ENCODE peak calls at places on chromosomes 7 and 10, in ten cellular contexts. One of them, this sample, is unnamed.

GRCh38 chr10:132368881-132369635 is 27.9 kb upstream of the PWWP2B start:
- DNase-seq in endodermal cell: no peak
- DNase-seq in left ventricle myocardium inferior: no peak
- DNase-seq in BE2C: no peak
- DNase-seq in astrocyte: peak; percentile 38
- DNase-seq in heart right ventricle: no peak
- DNase-seq in colonic mucosa: no peak
- DNase-seq in right lobe of liver: no peak
- DNase-seq in fibroblast of lung: peak; percentile 50
- DNase-seq in adrenal gland: no peak
- DNase-seq in this sample: no peak

GRCh38 chr10:88522715-88523114 is 60.4 kb downstream of the RNLS start:
- DNase-seq in endodermal cell: no peak
- DNase-seq in left ventricle myocardium inferior: no peak
- DNase-seq in BE2C: no peak
- DNase-seq in astrocyte: no peak
- DNase-seq in heart right ventricle: no peak
- DNase-seq in colonic mucosa: no peak
- DNase-seq in right lobe of liver: no peak
- DNase-seq in fibroblast of lung: no peak
- DNase-seq in adrenal gland: no peak
- DNase-seq in this sample: no peak

GRCh38 chr10:128569546-128569945 is 443.3 kb upstream of the MKI67 start:
- DNase-seq in endodermal cell: no peak
- DNase-seq in left ventricle myocardium inferior: no peak
- DNase-seq in BE2C: no peak
- DNase-seq in astrocyte: no peak
- DNase-seq in heart right ventricle: no peak
- DNase-seq in colonic mucosa: no peak
- DNase-seq in right lobe of liver: no peak
- DNase-seq in fibroblast of lung: no peak
- DNase-seq in adrenal gland: no peak
- DNase-seq in this sample: no peak

GRCh38 chr10:132865851-132866600 is 76.3 kb downstream of the CFAP46 start:
- DNase-seq in endodermal cell: peak; percentile 38
- DNase-seq in left ventricle myocardium inferior: peak; percentile 7
- DNase-seq in BE2C: no peak
- DNase-seq in astrocyte: no peak
- DNase-seq in heart right ventricle: no peak
- DNase-seq in colonic mucosa: no peak
- DNase-seq in right lobe of liver: peak; percentile 4
- DNase-seq in fibroblast of lung: no peak
- DNase-seq in adrenal gland: peak; percentile 12
- DNase-seq in this sample: no peak

GRCh38 chr7:89023902-89024301 is 228.4 kb upstream of the TEX47 start:
- DNase-seq in endodermal cell: no peak
- DNase-seq in left ventricle myocardium inferior: no peak
- DNase-seq in BE2C: no peak
- DNase-seq in astrocyte: peak; percentile 8
- DNase-seq in heart right ventricle: no peak
- DNase-seq in colonic mucosa: no peak
- DNase-seq in right lobe of liver: no peak
- DNase-seq in fibroblast of lung: peak; percentile 18
- DNase-seq in adrenal gland: no peak
- DNase-seq in this sample: no peak

GRCh38 chr10:95810198-95810976 is 54.4 kb downstream of the ENTPD1 start:
- DNase-seq in endodermal cell: no peak
- DNase-seq in left ventricle myocardium inferior: no peak
- DNase-seq in BE2C: no peak
- DNase-seq in astrocyte: no peak
- DNase-seq in heart right ventricle: no peak
- DNase-seq in colonic mucosa: no peak
- DNase-seq in right lobe of liver: no peak
- DNase-seq in fibroblast of lung: no peak
- DNase-seq in adrenal gland: no peak
- DNase-seq in this sample: no peak

GRCh38 chr10:53209941-53210611 is 437.5 kb upstream of the MBL2 start:
- DNase-seq in endodermal cell: peak; percentile 55
- DNase-seq in left ventricle myocardium inferior: no peak
- DNase-seq in BE2C: no peak
- DNase-seq in astrocyte: peak; percentile 0
- DNase-seq in heart right ventricle: no peak
- DNase-seq in colonic mucosa: no peak
- DNase-seq in right lobe of liver: no peak
- DNase-seq in fibroblast of lung: peak; percentile 3
- DNase-seq in adrenal gland: no peak
- DNase-seq in this sample: no peak

GRCh38 chr7:19143930-19144574 is 1.2 kb downstream of the FERD3L start:
- DNase-seq in endodermal cell: peak; percentile 82
- DNase-seq in left ventricle myocardium inferior: no peak
- DNase-seq in BE2C: no peak
- DNase-seq in astrocyte: no peak
- DNase-seq in heart right ventricle: no peak
- DNase-seq in colonic mucosa: no peak
- DNase-seq in right lobe of liver: no peak
- DNase-seq in fibroblast of lung: no peak
- DNase-seq in adrenal gland: no peak
- DNase-seq in this sample: no peak

GRCh38 chr10:113475381-113475807 is 77.5 kb upstream of the HABP2 start:
- DNase-seq in endodermal cell: no peak
- DNase-seq in left ventricle myocardium inferior: no peak
- DNase-seq in BE2C: no peak
- DNase-seq in astrocyte: peak; percentile 89
- DNase-seq in heart right ventricle: no peak
- DNase-seq in colonic mucosa: no peak
- DNase-seq in right lobe of liver: no peak
- DNase-seq in fibroblast of lung: peak; percentile 91
- DNase-seq in adrenal gland: no peak
- DNase-seq in this sample: no peak

GRCh38 chr7:130903358-130903974 is 169.5 kb upstream of the KLF14 start:
- DNase-seq in endodermal cell: no peak
- DNase-seq in left ventricle myocardium inferior: no peak
- DNase-seq in BE2C: no peak
- DNase-seq in astrocyte: peak; percentile 98
- DNase-seq in heart right ventricle: no peak
- DNase-seq in colonic mucosa: no peak
- DNase-seq in right lobe of liver: no peak
- DNase-seq in fibroblast of lung: peak; percentile 98
- DNase-seq in adrenal gland: peak; percentile 43
- DNase-seq in this sample: no peak

GRCh38 chr10:91587710-91588638 is 44.9 kb downstream of the PPP1R3C start:
- DNase-seq in endodermal cell: no peak
- DNase-seq in left ventricle myocardium inferior: no peak
- DNase-seq in BE2C: no peak
- DNase-seq in astrocyte: peak; percentile 90
- DNase-seq in heart right ventricle: peak; percentile 25
- DNase-seq in colonic mucosa: no peak
- DNase-seq in right lobe of liver: no peak
- DNase-seq in fibroblast of lung: peak; percentile 90
- DNase-seq in adrenal gland: peak; percentile 47
- DNase-seq in this sample: no peak

GRCh38 chr7:41005381-41005901 is 697.4 kb downstream of the INHBA start:
- DNase-seq in endodermal cell: no peak
- DNase-seq in left ventricle myocardium inferior: no peak
- DNase-seq in BE2C: no peak
- DNase-seq in astrocyte: peak; percentile 96
- DNase-seq in heart right ventricle: peak; percentile 29
- DNase-seq in colonic mucosa: no peak
- DNase-seq in right lobe of liver: no peak
- DNase-seq in fibroblast of lung: peak; percentile 95
- DNase-seq in adrenal gland: no peak
- DNase-seq in this sample: no peak

GRCh38 chr10:130510755-130511154 is 374.6 kb downstream of the GLRX3 start:
- DNase-seq in endodermal cell: no peak
- DNase-seq in left ventricle myocardium inferior: no peak
- DNase-seq in BE2C: no peak
- DNase-seq in astrocyte: no peak
- DNase-seq in heart right ventricle: no peak
- DNase-seq in colonic mucosa: no peak
- DNase-seq in right lobe of liver: no peak
- DNase-seq in fibroblast of lung: no peak
- DNase-seq in adrenal gland: no peak
- DNase-seq in this sample: no peak

DNA sequence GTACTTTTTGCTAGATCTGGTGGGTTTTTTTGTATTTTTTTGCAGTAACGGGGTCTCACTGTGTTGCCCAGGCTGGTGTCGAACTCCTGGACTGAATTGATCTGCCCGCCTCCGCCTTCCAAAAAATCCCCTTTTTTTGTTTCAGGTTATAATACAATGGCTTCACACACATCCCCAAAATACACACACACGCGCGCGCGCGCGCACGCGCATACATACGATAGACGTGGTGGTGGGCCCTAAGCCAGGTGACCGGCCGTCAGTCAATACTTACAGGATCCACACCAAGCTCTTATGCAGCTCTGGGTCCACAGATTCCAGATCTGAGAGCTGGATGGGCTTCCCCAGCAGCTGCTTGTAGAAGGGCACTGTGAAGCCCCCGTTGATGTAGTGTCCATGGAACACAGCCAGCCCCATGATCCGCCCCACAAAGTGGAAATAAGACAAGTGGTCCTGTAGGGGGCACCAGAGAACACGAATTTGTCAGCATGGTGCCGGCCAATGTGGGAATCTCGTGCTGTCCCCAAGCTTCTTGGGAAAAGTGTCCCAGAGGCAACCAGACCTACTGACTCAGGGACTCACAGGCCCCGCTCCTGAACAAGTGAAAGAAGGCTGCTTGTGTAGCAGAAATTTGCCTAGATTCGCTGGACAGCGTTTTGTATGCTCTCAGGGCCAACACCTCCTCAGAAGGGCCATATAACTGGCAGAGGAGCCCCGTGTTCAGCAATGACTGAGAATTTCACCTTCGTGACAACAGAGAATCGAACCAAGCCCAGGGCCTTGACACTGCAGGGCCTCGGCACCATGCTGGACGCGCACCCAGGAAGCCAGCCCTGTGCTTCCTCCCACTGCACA is 103.6 kb downstream of the SMURF1 start:
- DNase-seq in endodermal cell: peak; percentile 94
- DNase-seq in left ventricle myocardium inferior: peak; percentile 76
- DNase-seq in BE2C: peak; percentile 89
- DNase-seq in astrocyte: peak; percentile 62
- DNase-seq in heart right ventricle: peak; percentile 91
- DNase-seq in colonic mucosa: peak; percentile 92
- DNase-seq in right lobe of liver: peak; percentile 63
- DNase-seq in fibroblast of lung: peak; percentile 75
- DNase-seq in adrenal gland: peak; percentile 89
- DNase-seq in this sample: peak; percentile 75
- H3K36me3 ChIP-seq in endodermal cell: peaks cover 90% of the 10 kb centered on the region
- H3K36me3 ChIP-seq in left ventricle myocardium inferior: peaks cover 92% of the 10 kb centered on the region
- H3K36me3 ChIP-seq in BE2C: peaks cover 57% of the 10 kb centered on the region
- H3K36me3 ChIP-seq in astrocyte: peaks cover 51% of the 10 kb centered on the region
- H3K36me3 ChIP-seq in heart right ventricle: peaks cover 92% of the 10 kb centered on the region
- H3K36me3 ChIP-seq in colonic mucosa: peaks cover 29% of the 10 kb centered on the region
- H3K36me3 ChIP-seq in right lobe of liver: no peaks in the 10 kb centered on the region
- H3K36me3 ChIP-seq in fibroblast of lung: peaks cover 33% of the 10 kb centered on the region
- H3K36me3 ChIP-seq in adrenal gland: peaks cover 87% of the 10 kb centered on the region
- H3K36me3 ChIP-seq in this sample: peaks cover 83% of the 10 kb centered on the region

DNA sequence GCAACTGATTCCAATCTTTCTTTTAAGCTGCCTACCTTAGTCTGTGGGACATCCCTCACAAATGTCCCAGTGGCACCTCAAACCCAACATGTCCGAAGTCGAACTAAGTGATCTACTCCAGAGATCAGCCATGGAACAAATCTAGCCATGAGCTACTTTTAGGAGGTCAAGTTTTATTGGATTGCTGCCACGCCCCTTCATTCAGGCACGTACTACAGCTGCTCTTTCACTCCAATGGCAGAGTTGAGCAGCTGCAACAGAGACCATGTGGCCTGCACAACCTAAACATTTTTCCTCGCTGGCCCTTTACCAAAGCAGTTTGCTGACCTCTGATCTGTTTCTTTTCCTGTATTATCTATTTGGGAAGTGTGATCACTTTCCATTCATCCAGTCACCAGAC is 192.4 kb upstream of the CDCA7L start:
- DNase-seq in endodermal cell: no peak
- DNase-seq in left ventricle myocardium inferior: no peak
- DNase-seq in BE2C: no peak
- DNase-seq in astrocyte: no peak
- DNase-seq in heart right ventricle: no peak
- DNase-seq in colonic mucosa: no peak
- DNase-seq in right lobe of liver: no peak
- DNase-seq in fibroblast of lung: no peak
- DNase-seq in adrenal gland: no peak
- DNase-seq in this sample: no peak
- H3K36me3 ChIP-seq in endodermal cell: peaks cover 64% of the 10 kb centered on the region
- H3K36me3 ChIP-seq in left ventricle myocardium inferior: peaks cover 75% of the 10 kb centered on the region
- H3K36me3 ChIP-seq in BE2C: peaks cover 79% of the 10 kb centered on the region
- H3K36me3 ChIP-seq in astrocyte: no peaks in the 10 kb centered on the region
- H3K36me3 ChIP-seq in heart right ventricle: peaks cover 84% of the 10 kb centered on the region
- H3K36me3 ChIP-seq in colonic mucosa: no peaks in the 10 kb centered on the region
- H3K36me3 ChIP-seq in right lobe of liver: no peaks in the 10 kb centered on the region
- H3K36me3 ChIP-seq in fibroblast of lung: no peaks in the 10 kb centered on the region
- H3K36me3 ChIP-seq in adrenal gland: peaks cover 21% of the 10 kb centered on the region
- H3K36me3 ChIP-seq in this sample: peaks cover 57% of the 10 kb centered on the region

DNA sequence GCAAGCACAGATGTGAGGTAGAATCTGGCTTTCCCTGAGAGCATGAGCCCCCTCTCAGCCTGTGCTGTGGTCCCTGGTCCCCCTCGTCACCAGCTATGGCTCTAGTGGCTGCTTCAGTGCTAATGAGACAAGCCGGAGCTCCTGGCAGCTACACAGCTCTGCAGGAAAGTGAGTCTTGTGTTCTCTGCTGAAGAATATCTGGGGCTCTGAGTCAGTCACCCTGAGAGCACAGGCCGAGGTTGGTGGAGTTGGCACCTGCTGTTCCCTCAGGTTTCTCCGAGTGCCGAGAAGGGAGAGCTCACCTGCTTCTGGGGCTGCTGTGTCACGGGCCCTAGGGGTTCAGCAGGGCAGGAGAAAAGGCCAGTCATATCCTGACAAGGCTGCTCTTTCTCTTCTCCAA is 37.2 kb upstream of the GJD4 start:
- DNase-seq in endodermal cell: no peak
- DNase-seq in left ventricle myocardium inferior: no peak
- DNase-seq in BE2C: no peak
- DNase-seq in astrocyte: no peak
- DNase-seq in heart right ventricle: no peak
- DNase-seq in colonic mucosa: no peak
- DNase-seq in right lobe of liver: no peak
- DNase-seq in fibroblast of lung: no peak
- DNase-seq in adrenal gland: no peak
- DNase-seq in this sample: no peak
- H3K36me3 ChIP-seq in endodermal cell: peaks cover 56% of the 10 kb centered on the region
- H3K36me3 ChIP-seq in left ventricle myocardium inferior: peaks cover 40% of the 10 kb centered on the region
- H3K36me3 ChIP-seq in BE2C: no peaks in the 10 kb centered on the region
- H3K36me3 ChIP-seq in astrocyte: no peaks in the 10 kb centered on the region
- H3K36me3 ChIP-seq in heart right ventricle: peaks cover 54% of the 10 kb centered on the region
- H3K36me3 ChIP-seq in colonic mucosa: peaks cover 12% of the 10 kb centered on the region
- H3K36me3 ChIP-seq in right lobe of liver: no peaks in the 10 kb centered on the region
- H3K36me3 ChIP-seq in fibroblast of lung: peaks cover 2% of the 10 kb centered on the region
- H3K36me3 ChIP-seq in adrenal gland: peaks cover 31% of the 10 kb centered on the region
- H3K36me3 ChIP-seq in this sample: no peaks in the 10 kb centered on the region

DNA sequence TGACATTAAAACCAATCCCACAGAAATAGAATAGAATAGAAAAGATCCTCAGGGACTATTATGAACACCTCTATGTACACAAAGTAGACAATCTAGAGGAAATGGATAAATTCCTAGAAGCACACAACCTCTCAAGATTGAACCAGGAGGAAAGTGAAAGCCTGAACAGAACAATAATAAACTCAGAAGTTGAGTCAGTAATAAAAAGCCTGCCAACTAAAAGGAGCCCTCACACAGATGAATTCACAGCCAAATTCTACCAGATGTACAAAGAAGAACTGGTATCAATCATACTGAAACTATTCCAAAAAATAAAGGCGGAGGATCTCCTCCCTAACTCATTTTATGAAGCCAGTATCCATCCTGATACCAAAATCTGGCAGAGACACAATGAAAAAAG is 220.3 kb upstream of the HPS1 start:
- DNase-seq in endodermal cell: no peak
- DNase-seq in left ventricle myocardium inferior: no peak
- DNase-seq in BE2C: no peak
- DNase-seq in astrocyte: no peak
- DNase-seq in heart right ventricle: no peak
- DNase-seq in colonic mucosa: no peak
- DNase-seq in right lobe of liver: no peak
- DNase-seq in fibroblast of lung: no peak
- DNase-seq in adrenal gland: no peak
- DNase-seq in this sample: no peak
- H3K36me3 ChIP-seq in endodermal cell: no peaks in the 10 kb centered on the region
- H3K36me3 ChIP-seq in left ventricle myocardium inferior: no peaks in the 10 kb centered on the region
- H3K36me3 ChIP-seq in BE2C: no peaks in the 10 kb centered on the region
- H3K36me3 ChIP-seq in astrocyte: no peaks in the 10 kb centered on the region
- H3K36me3 ChIP-seq in heart right ventricle: no peaks in the 10 kb centered on the region
- H3K36me3 ChIP-seq in colonic mucosa: no peaks in the 10 kb centered on the region
- H3K36me3 ChIP-seq in right lobe of liver: no peaks in the 10 kb centered on the region
- H3K36me3 ChIP-seq in fibroblast of lung: no peaks in the 10 kb centered on the region
- H3K36me3 ChIP-seq in adrenal gland: no peaks in the 10 kb centered on the region
- H3K36me3 ChIP-seq in this sample: no peaks in the 10 kb centered on the region

This sample was measured in WERI-Rb-1.